ENCODE peak calls at places on chromosomes 11 and 22, in four cellular contexts. One of them, this sample, is unnamed.

GRCh38 chr11:72781313-72782080 is 12.3 kb downstream of the STARD10 start:
- DNase-seq in GM12878: no peak
- DNase-seq in HepG2: no peak
- DNase-seq in K562: peak
- DNase-seq in this sample: peak

GRCh38 chr11:67099841-67100324 is 19.2 kb upstream of the KDM2A start:
- DNase-seq in K562: no peak
- DNase-seq in HepG2: no peak
- DNase-seq in GM12878: peak
- DNase-seq in this sample: no peak

GRCh38 chr11:44372989-44373388 is 63.0 kb upstream of the ALX4 start:
- DNase-seq in K562: peak
- DNase-seq in HepG2: no peak
- DNase-seq in GM12878: no peak
- DNase-seq in this sample: no peak

GRCh38 chr11:62727833-62728721 is at the start of gene TTC9C:
- DNase-seq in HepG2: peak
- DNase-seq in GM12878: peak
- DNase-seq in K562: peak
- DNase-seq in this sample: peak

GRCh38 chr11:72308226-72309073 is 64.5 kb upstream of the PHOX2A start:
- DNase-seq in K562: peak
- DNase-seq in GM12878: no peak
- DNase-seq in HepG2: no peak
- DNase-seq in this sample: no peak

GRCh38 chr22:37397246-37397645 is 30.0 kb downstream of the ELFN2 start:
- DNase-seq in GM12878: no peak
- DNase-seq in HepG2: no peak
- DNase-seq in K562: no peak
- DNase-seq in this sample: no peak

GRCh38 chr11:73249304-73249703 is 22.8 kb upstream of the P2RY6 start:
- DNase-seq in GM12878: peak
- DNase-seq in HepG2: no peak
- DNase-seq in K562: no peak
- DNase-seq in this sample: no peak

GRCh38 chr11:67606150-67606476 is 623 bp upstream of the NDUFV1 start:
- DNase-seq in GM12878: no peak
- DNase-seq in HepG2: no peak
- DNase-seq in K562: no peak
- DNase-seq in this sample: no peak

GRCh38 chr22:35564975-35565867 is 24.6 kb downstream of the RASD2 start:
- DNase-seq in K562: no peak
- DNase-seq in GM12878: no peak
- DNase-seq in HepG2: no peak
- DNase-seq in this sample: no peak

GRCh38 chr11:111391328-111392124 is 12.5 kb upstream of the POU2AF1 start:
- DNase-seq in HepG2: no peak
- DNase-seq in K562: no peak
- DNase-seq in GM12878: no peak
- DNase-seq in this sample: no peak

GRCh38 chr11:27120211-27120610 is 79.6 kb downstream of the BBOX1 start:
- DNase-seq in HepG2: no peak
- DNase-seq in K562: no peak
- DNase-seq in GM12878: no peak
- DNase-seq in this sample: no peak

GRCh38 chr11:117096140-117096972 is 1.9 kb downstream of the SIK3 start:
- DNase-seq in GM12878: peak
- DNase-seq in HepG2: peak
- DNase-seq in K562: peak
- DNase-seq in this sample: peak

GRCh38 chr11:123608371-123608770 is 46.1 kb downstream of the SCN3B start:
- DNase-seq in HepG2: no peak
- DNase-seq in K562: no peak
- DNase-seq in GM12878: no peak
- DNase-seq in this sample: no peak

GRCh38 chr22:45895436-45896152 is 81.4 kb downstream of the WNT7B start:
- DNase-seq in K562: no peak
- DNase-seq in GM12878: no peak
- DNase-seq in HepG2: no peak
- DNase-seq in this sample: no peak

GRCh38 chr22:23218867-23219251 is 38.5 kb downstream of the BCR start:
- DNase-seq in K562: no peak
- DNase-seq in HepG2: peak
- DNase-seq in GM12878: no peak
- DNase-seq in this sample: peak

GRCh38 chr22:26681395-26681821 is 24.0 kb downstream of the MIAT start:
- DNase-seq in GM12878: no peak
- DNase-seq in K562: no peak
- DNase-seq in HepG2: no peak
- DNase-seq in this sample: peak

GRCh38 chr22:38313384-38313955 is 3.8 kb downstream of the CSNK1E start:
- DNase-seq in GM12878: peak
- DNase-seq in K562: no peak
- DNase-seq in HepG2: no peak
- DNase-seq in this sample: no peak

GRCh38 chr11:1639102-1639620 is 9.6 kb downstream of the KRTAP5-5 start:
- DNase-seq in GM12878: no peak
- DNase-seq in HepG2: no peak
- DNase-seq in K562: no peak
- DNase-seq in this sample: no peak

GRCh38 chr11:102276302-102277182 is 40.7 kb upstream of the BIRC3 start:
- DNase-seq in GM12878: no peak
- DNase-seq in K562: no peak
- DNase-seq in HepG2: no peak
- DNase-seq in this sample: no peak

GRCh38 chr22:43998865-43999264 is 25.2 kb upstream of the PARVB start:
- DNase-seq in HepG2: no peak
- DNase-seq in K562: no peak
- DNase-seq in GM12878: no peak
- DNase-seq in this sample: no peak

GRCh38 chr22:46297151-46297819 is 615 bp downstream of the GTSE1 start:
- DNase-seq in GM12878: no peak
- DNase-seq in HepG2: peak
- DNase-seq in K562: peak
- DNase-seq in this sample: peak

GRCh38 chr11:2885017-2885675 is 429 bp downstream of the CDKN1C start:
- DNase-seq in GM12878: no peak
- DNase-seq in K562: peak
- DNase-seq in HepG2: no peak
- DNase-seq in this sample: peak

GRCh38 chr11:2885676-2886081 is at the start of gene CDKN1C:
- DNase-seq in HepG2: no peak
- DNase-seq in K562: peak
- DNase-seq in GM12878: no peak
- DNase-seq in this sample: peak

GRCh38 chr11:2884424-2884815 is 1.2 kb downstream of the CDKN1C start:
- DNase-seq in K562: peak
- DNase-seq in HepG2: no peak
- DNase-seq in GM12878: no peak
- DNase-seq in this sample: no peak

GRCh38 chr11:2882681-2883110 is 2.9 kb downstream of the CDKN1C start:
- DNase-seq in GM12878: no peak
- DNase-seq in K562: no peak
- DNase-seq in HepG2: no peak
- DNase-seq in this sample: no peak

DNA sequence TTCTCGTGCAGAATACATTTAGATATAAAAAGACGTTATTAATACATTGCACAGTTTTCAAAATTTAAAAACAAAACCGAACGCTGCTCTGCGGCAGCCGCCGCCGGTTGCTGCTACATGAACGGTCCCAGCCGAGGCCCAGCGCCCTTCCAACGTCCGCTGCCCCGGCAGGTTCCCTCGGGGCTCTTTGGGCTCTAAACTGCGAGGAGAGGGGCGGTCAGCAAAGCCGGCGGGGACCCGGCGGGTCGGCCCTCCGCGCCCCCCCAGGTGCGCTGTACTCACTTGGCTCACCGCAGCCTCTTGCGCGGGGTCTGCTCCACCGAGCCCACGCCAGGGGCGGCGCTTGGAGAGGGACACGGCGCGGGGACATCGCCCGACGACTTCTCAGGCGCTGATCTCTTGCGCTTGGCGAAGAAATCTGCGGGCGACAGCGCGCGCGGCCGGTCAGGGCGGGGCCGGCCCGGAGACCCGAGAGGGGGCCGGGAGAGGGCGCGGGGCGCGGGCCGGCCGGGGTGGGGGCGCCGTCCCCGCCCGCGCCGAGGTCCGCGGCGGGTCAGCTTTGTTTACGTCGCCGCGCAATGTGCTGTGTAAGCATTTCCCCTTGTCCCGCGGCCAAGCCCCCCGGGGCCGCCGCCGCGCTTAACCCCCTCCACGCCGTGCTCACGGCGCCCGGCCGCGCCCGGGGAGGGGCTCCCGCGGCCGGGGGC is 1.7 kb downstream of the CDKN1C start:
- DNase-seq in HepG2: no peak
- DNase-seq in K562: peak
- DNase-seq in GM12878: no peak
- DNase-seq in this sample: no peak
- TF ChIP-seq CBFB in HepG2: no peak
- TF ChIP-seq CBFB in K562: no peak
- TF ChIP-seq CBFB in GM12878: no peak
- TF ChIP-seq CBFB in this sample: no peak

DNA sequence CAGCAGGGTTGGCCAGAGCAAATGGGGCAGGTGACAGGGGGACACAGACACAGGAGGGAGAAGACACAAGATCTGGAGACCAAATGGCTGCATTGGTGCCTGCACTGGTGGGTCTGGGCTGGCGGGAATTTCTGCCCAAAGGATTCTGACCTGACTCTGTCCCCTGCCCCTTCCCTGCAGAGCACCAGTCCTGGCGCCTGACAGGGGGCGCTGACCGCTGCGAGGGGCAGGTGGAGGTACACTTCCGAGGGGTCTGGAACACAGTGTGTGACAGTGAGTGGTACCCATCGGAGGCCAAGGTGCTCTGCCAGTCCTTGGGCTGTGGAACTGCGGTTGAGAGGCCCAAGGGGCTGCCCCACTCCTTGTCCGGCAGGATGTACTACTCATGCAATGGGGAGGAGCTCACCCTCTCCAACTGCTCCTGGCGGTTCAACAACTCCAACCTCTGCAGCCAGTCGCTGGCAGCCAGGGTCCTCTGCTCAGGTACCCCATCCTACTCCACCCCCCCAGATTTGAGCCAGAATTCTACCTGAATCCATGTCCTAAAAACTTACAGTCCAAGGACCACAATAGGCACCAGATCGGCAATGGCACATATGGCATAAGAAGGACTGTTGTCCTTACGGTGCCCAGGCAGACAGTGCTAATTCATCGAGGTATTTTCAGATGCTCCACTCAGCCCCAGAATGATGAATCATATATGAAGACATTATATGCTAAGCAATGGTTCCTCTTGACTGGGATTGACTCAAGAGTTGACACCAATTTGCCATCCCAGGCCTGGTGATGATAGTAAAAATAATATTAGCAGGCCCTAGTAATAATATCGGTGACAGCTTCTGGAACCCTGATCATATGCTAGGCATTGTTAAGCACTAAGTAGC is 38.2 kb downstream of the CD6 start:
- DNase-seq in GM12878: no peak
- DNase-seq in K562: no peak
- DNase-seq in HepG2: no peak
- DNase-seq in this sample: no peak
- TF ChIP-seq ATF2 in GM12878: no peak
- TF ChIP-seq ATF2 in K562: no peak
- TF ChIP-seq ATF2 in HepG2: no peak
- TF ChIP-seq ATF2 in this sample: no peak

GRCh38 chr11:75233688-75234295 is 6.8 kb upstream of the TPBGL start:
- DNase-seq in HepG2: peak
- DNase-seq in GM12878: no peak
- DNase-seq in K562: no peak
- DNase-seq in this sample: peak
- TF ChIP-seq ESRRA in HepG2: no peak
- TF ChIP-seq ESRRA in GM12878: no peak
- TF ChIP-seq ESRRA in K562: no peak
- TF ChIP-seq ESRRA in this sample: peak

DNA sequence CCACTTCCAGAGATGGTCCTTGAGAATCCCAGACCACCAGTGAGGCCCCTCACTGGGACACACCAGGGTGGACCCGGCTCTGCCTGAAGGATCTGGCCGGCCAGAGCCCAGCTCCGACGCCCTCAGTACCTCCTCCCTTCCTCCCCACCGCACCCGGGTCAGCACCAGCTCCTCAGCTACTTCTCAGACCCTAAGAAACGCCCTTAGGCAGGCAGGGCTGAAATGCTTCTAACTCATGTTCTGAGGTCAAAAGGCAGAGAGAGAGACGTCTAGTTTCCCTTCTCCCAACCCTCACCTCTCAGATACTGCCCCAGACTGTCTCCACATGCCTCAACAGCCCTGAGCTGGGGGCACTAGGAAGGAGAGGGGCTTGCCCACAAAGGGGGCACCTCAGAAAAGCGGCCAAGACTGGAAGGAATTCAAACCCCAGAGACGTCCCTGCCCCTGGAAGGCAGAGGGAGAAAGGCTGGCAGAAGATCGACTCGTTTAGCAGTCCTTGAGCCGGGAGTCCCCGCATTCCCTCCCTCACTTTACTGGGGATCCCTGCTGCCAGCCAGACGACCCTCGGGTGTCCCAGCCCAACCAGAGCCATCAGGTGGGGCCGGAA is 539 bp downstream of the USH1C start:
- DNase-seq in K562: no peak
- DNase-seq in HepG2: no peak
- DNase-seq in GM12878: no peak
- DNase-seq in this sample: no peak
- TF ChIP-seq CBFB in K562: no peak
- TF ChIP-seq CBFB in HepG2: no peak
- TF ChIP-seq CBFB in GM12878: no peak
- TF ChIP-seq CBFB in this sample: no peak

GRCh38 chr22:20139391-20140106 is 7.9 kb downstream of the ZDHHC8 start:
- DNase-seq in K562: no peak
- DNase-seq in HepG2: no peak
- DNase-seq in GM12878: no peak
- DNase-seq in this sample: no peak

GRCh38 chr22:20140521-20140964 is 8.9 kb downstream of the ZDHHC8 start:
- DNase-seq in K562: no peak
- DNase-seq in HepG2: no peak
- DNase-seq in GM12878: no peak
- DNase-seq in this sample: no peak

GRCh38 chr22:20142711-20143621 is 7.9 kb downstream of the CCDC188 start:
- DNase-seq in HepG2: no peak
- DNase-seq in GM12878: no peak
- DNase-seq in K562: no peak
- DNase-seq in this sample: no peak

GRCh38 chr22:20140107-20140445 is 8.5 kb downstream of the ZDHHC8 start:
- DNase-seq in GM12878: no peak
- DNase-seq in K562: no peak
- DNase-seq in HepG2: no peak
- DNase-seq in this sample: no peak

GRCh38 chr22:20141186-20142077 is 9.4 kb downstream of the CCDC188 start:
- DNase-seq in GM12878: no peak
- DNase-seq in HepG2: no peak
- DNase-seq in K562: no peak
- DNase-seq in this sample: no peak
- TF ChIP-seq ATF2 in GM12878: no peak
- TF ChIP-seq ATF2 in HepG2: no peak
- TF ChIP-seq ATF2 in K562: no peak
- TF ChIP-seq ATF2 in this sample: no peak